ENCODE peak calls at places on chromosomes 6 and 20, in eight cellular contexts. K is stimulated activated CD8-positive, alpha-beta memory T cell treated with anti-CD3 and anti-CD28 coated beads, Interleukin-4, amount 100 ng/mL, for 1 hour; H is T-helper 2 cell; T is fibroblast of mammary gland; B is breast epithelium; I is HFFc6; Z is iPS DF 19.7; U is AG09319. C is an unnamed sample.

GRCh38 chr6:10543488-10543887 is 22.3 kb downstream of the GCNT2 start:
- DNase-seq in K (no peak), H (no peak), T (no peak), B (no peak), I (no peak), Z (no peak), U (no peak), C (no peak)

GRCh38 chr6:12654526-12654925 is 62.0 kb upstream of the PHACTR1 start:
- DNase-seq in K (no peak), H (no peak), T (no peak), B (no peak), I (no peak), Z (no peak), U (no peak), C (no peak)

GRCh38 chr6:145155411-145155810 is 579.9 kb downstream of the EPM2A start:
- DNase-seq in K (no peak), H (no peak), T (peak; percentile 38), B (no peak), I (no peak), Z (no peak), U (no peak), C (no peak)

GRCh38 chr20:2101057-2101934 is at the start of gene STK35:
- DNase-seq in K (no peak), H (no peak), T (peak; percentile 47), B (peak; percentile 48), I (no peak), Z (no peak), U (no peak), C (no peak)

GRCh38 chr6:157218371-157219198 is 104.7 kb downstream of the TMEM242 start:
- DNase-seq in K (no peak), H (no peak), T (no peak), B (no peak), I (no peak), Z (no peak), U (no peak), C (no peak)

GRCh38 chr6:132132911-132133639 is 181.9 kb upstream of the CCN2 start:
- DNase-seq in K (no peak), H (no peak), T (peak; percentile 74), B (no peak), I (peak; percentile 70), Z (no peak), U (no peak), C (no peak)

GRCh38 chr20:21503345-21503744 is 10.5 kb downstream of the NKX2-2 start:
- DNase-seq in K (no peak), H (no peak), T (peak; percentile 40), B (no peak), I (peak; percentile 3), Z (no peak), U (no peak), C (no peak)

GRCh38 chr6:29834564-29835436 is 7.2 kb downstream of the HLA-G start:
- DNase-seq in K (peak; percentile 39), H (peak; percentile 38), T (peak; percentile 16), B (no peak), I (peak; percentile 15), Z (no peak), U (no peak), C (peak; percentile 72)

GRCh38 chr20:7516631-7517051 is 423.6 kb downstream of the HAO1 start:
- DNase-seq in K (no peak), H (no peak), T (peak; percentile 20), B (no peak), I (no peak), Z (no peak), U (peak; percentile 63), C (no peak)

GRCh38 chr6:26126394-26127221 is 39.4 kb downstream of the HFE start:
- DNase-seq in K (no peak), H (no peak), T (no peak), B (no peak), I (no peak), Z (no peak), U (no peak), C (no peak)

GRCh38 chr6:74731921-74732320 is 473.9 kb downstream of the COL12A1 start:
- DNase-seq in K (no peak), H (no peak), T (peak; percentile 73), B (no peak), I (peak; percentile 27), Z (no peak), U (peak; percentile 28), C (no peak)

GRCh38 chr6:109139109-109139508 is 43.8 kb downstream of the CEP57L1 start:
- DNase-seq in K (no peak), H (no peak), T (peak; percentile 73), B (no peak), I (peak; percentile 41), Z (no peak), U (no peak), C (no peak)

GRCh38 chr6:155493694-155494143 is 38.1 kb upstream of the NOX3 start:
- DNase-seq in K (no peak), H (no peak), T (peak; percentile 99), B (peak; percentile 61), I (peak; percentile 99), Z (peak; percentile 12), U (peak; percentile 98), C (no peak)